ENCODE peak calls at places on chromosome 14, in five cellular contexts. Q, V, U, A and E are unnamed samples. For H3K27me3, the result is how much of the 10 kb centered on the place peaks cover.

GRCh38 chr14:85414142-85414541 is 115.8 kb upstream of the FLRT2 start:
- DNase-seq in V (no peak), Q (no peak), U (no peak), A (no peak), E (no peak)

GRCh38 chr14:63275611-63276010 is 43.1 kb downstream of the GPHB5 start:
- DNase-seq in V (no peak), U (no peak), A (no peak), Q (no peak), E (no peak)

GRCh38 chr14:106872619-106873446 is 1346.5 kb downstream of the TMEM121 start:
- DNase-seq in U (peak), Q (peak), A (peak), V (no peak), E (no peak)

GRCh38 chr14:98234208-98234607 is 1037.8 kb downstream of the BCL11B start:
- DNase-seq in Q (no peak), A (peak), U (no peak), V (peak), E (peak)

GRCh38 chr14:102225386-102225785 is 79.6 kb downstream of the MOK start:
- DNase-seq in A (no peak), V (no peak), Q (no peak), U (no peak), E (no peak)

GRCh38 chr14:59254911-59255545 is 66.6 kb downstream of the DAAM1 start:
- DNase-seq in V (peak), A (no peak), Q (peak), U (no peak), E (no peak)

GRCh38 chr14:93011650-93012317 is 88.8 kb downstream of the CHGA start:
- DNase-seq in V (no peak), U (no peak), Q (no peak), A (no peak), E (no peak)

GRCh38 chr14:39731912-39732311 is 299.7 kb upstream of the FBXO33 start:
- DNase-seq in V (no peak), Q (no peak), U (no peak), A (no peak), E (no peak)

GRCh38 chr14:63203618-63204406 is 431 bp upstream of the RHOJ start:
- DNase-seq in U (peak), Q (peak), V (peak), A (peak), E (peak)

GRCh38 chr14:67335781-67336180 is 23.8 kb downstream of the ATP6V1D start:
- DNase-seq in A (no peak), U (no peak), V (no peak), Q (no peak), E (no peak)

GRCh38 chr14:53696217-53696965 is 260.2 kb downstream of the BMP4 start:
- DNase-seq in Q (no peak), A (peak), U (no peak), V (peak), E (peak)

GRCh38 chr14:52856139-52856538 is 64.7 kb upstream of the GNPNAT1 start:
- DNase-seq in A (no peak), V (peak), Q (no peak), U (no peak), E (no peak)

GRCh38 chr14:24673534-24674203 is 39.7 kb upstream of the GZMB start:
- DNase-seq in V (no peak), A (peak), U (no peak), Q (no peak), E (no peak)

GRCh38 chr14:86237733-86238132 is 707.8 kb downstream of the FLRT2 start:
- DNase-seq in A (no peak), V (no peak), Q (no peak), U (no peak), E (no peak)

GRCh38 chr14:86430807-86431206 is 900.9 kb downstream of the FLRT2 start:
- DNase-seq in U (no peak), A (no peak), V (no peak), Q (no peak), E (peak)

GRCh38 chr14:69105326-69105725 is 47.6 kb downstream of the DCAF5 start:
- DNase-seq in U (no peak), Q (no peak), A (peak), V (peak), E (no peak)

GRCh38 chr14:63453443-63453936 is 89.7 kb downstream of the PPP2R5E start:
- DNase-seq in A (no peak), V (peak), Q (no peak), U (no peak), E (no peak)

GRCh38 chr14:50062438-50063039 is 53.8 kb downstream of the VCPKMT start:
- DNase-seq in A (peak), U (peak), V (peak), Q (no peak), E (no peak)

GRCh38 chr14:97994020-97994531 is 1196.9 kb downstream of the VRK1 start:
- DNase-seq in V (no peak), A (no peak), U (no peak), Q (no peak), E (no peak)

GRCh38 chr14:74548881-74549280 is 55.3 kb downstream of the ISCA2 start:
- DNase-seq in V (no peak), U (peak), Q (peak), A (no peak), E (no peak)

GRCh38 chr14:75559451-75560187 is 18.8 kb upstream of the FLVCR2 start:
- DNase-seq in V (peak), A (peak), U (peak), Q (no peak), E (peak)

GRCh38 chr14:75727124-75727523 is 66.1 kb downstream of the TTLL5 start:
- DNase-seq in U (no peak), V (no peak), Q (no peak), A (no peak), E (no peak)

GRCh38 chr14:70183991-70184390 is 4.8 kb downstream of the SLC8A3 start:
- DNase-seq in U (no peak), Q (no peak), V (no peak), A (no peak), E (no peak)
- H3K27me3 ChIP-seq in U (under half), Q (under half), V (under half), A (under half), E (under half)

DNA sequence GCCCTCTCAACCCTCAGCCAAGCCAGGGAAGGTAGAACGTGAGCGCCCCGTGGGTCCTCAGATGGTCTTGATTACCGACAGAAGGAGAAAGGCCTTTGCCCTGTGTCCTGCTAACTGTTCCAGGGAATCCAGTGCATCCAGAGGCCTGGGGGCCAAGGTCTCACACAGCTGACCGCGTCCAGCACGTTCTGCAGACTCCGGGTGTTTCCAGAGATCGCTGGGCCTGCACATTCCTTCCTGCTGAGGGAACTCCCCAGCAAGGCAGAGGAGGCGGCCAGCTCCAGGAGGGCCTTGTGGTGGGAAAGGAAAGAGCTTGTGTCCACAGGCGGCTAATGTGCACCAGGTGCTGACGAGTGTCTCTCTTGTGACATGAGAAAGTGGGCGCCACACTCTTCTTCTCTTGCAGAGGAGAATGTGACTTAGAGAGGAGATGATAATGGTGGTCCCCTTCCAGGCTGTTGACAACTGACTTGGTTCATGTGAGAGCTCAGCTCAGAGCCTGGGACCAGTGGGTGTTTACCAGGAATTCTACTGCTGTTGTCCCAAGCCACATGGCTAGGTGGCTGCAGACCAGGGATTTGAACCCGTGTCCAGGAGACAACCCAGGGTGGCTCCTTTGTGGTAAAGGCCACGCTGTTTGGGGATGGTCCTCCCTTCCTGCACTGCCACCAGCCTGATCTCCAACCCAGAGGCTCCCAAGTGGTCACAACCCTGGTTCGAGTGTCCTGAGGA is 46.8 kb upstream of the DLK1 start:
- DNase-seq in V (peak), A (no peak), U (no peak), Q (peak), E (peak)
- TF ChIP-seq CTCF in V (peak), A (no peak), U (no peak), Q (no peak), E (no peak)

GRCh38 chr14:99273025-99273723 is 1.2 kb upstream of the BCL11B start:
- DNase-seq in A (peak), V (no peak), Q (no peak), U (peak), E (no peak)

GRCh38 chr14:99271951-99272668 is at the start of gene BCL11B:
- DNase-seq in U (peak), Q (peak), A (peak), V (peak), E (peak)

GRCh38 chr14:99272669-99273024 is 650 bp upstream of the BCL11B start:
- DNase-seq in A (no peak), V (no peak), U (no peak), Q (no peak), E (no peak)

GRCh38 chr14:99270491-99271287 is 1.3 kb downstream of the BCL11B start:
- DNase-seq in U (no peak), A (peak), V (no peak), Q (no peak), E (no peak)

GRCh38 chr14:99271288-99271941 is 582 bp downstream of the BCL11B start:
- DNase-seq in U (no peak), Q (no peak), V (no peak), A (no peak), E (no peak)
- H3K27me3 ChIP-seq in U (under half), Q (half or more), V (under half), A (under half), E (under half)

DNA sequence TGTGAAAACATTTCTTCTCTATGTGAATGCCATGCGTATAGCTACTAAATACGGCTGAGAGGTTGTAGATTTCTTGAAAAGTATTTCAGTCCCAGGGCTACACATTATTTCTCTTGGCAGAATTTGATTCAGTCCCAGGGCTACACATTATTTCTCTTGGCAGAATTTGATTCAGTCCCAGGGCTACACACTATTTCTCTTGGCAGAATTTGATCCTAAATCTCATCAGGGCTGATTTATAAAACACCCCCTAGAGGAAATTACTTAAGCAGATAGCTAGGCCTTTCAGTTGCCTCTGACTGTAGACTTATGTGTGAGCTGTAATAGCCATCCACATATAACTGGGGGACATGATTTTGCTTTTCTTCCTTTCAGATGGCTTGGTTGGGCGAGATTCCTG is 50.4 kb downstream of the AK7 start:
- DNase-seq in U (no peak), Q (no peak), V (peak), A (no peak), E (no peak)
- TF ChIP-seq CTCF in U (no peak), Q (no peak), V (no peak), A (no peak), E (no peak)

GRCh38 chr14:34277191-34277590 is 184.8 kb downstream of the SPTSSA start:
- DNase-seq in U (no peak), V (no peak), Q (no peak), A (no peak), E (no peak)
- H3K27me3 ChIP-seq in U (under half), V (under half), Q (under half), A (under half), E (under half)

GRCh38 chr14:95327558-95328374 is 8.1 kb upstream of the CLMN start:
- DNase-seq in U (no peak), V (no peak), Q (no peak), A (no peak), E (no peak)
- TF ChIP-seq CTCF in U (no peak), V (no peak), Q (no peak), A (no peak), E (no peak)

GRCh38 chr14:100472094-100472455 is 115.1 kb downstream of the BEGAIN start:
- DNase-seq in A (no peak), Q (no peak), V (no peak), U (no peak), E (no peak)
- H3K27me3 ChIP-seq in A (under half), Q (under half), V (under half), U (under half), E (under half)

GRCh38 chr14:90985601-90986242 is 74.7 kb downstream of the RPS6KA5 start:
- DNase-seq in A (no peak), V (no peak), Q (no peak), U (no peak), E (no peak)

GRCh38 chr14:90983560-90983959 is 76.9 kb downstream of the RPS6KA5 start:
- DNase-seq in U (no peak), V (no peak), Q (no peak), A (no peak), E (no peak)

GRCh38 chr14:90987140-90987539 is 73.3 kb downstream of the RPS6KA5 start:
- DNase-seq in U (no peak), V (no peak), Q (no peak), A (peak), E (no peak)

GRCh38 chr14:90981658-90982057 is 78.8 kb downstream of the RPS6KA5 start:
- DNase-seq in V (no peak), U (no peak), Q (no peak), A (no peak), E (no peak)

GRCh38 chr14:90986510-90986909 is 73.9 kb downstream of the RPS6KA5 start:
- DNase-seq in U (no peak), A (peak), Q (no peak), V (no peak), E (no peak)
- TF ChIP-seq CTCF in U (no peak), A (no peak), Q (no peak), V (no peak), E (no peak)

GRCh38 chr14:26866741-26867140 is 268.9 kb upstream of the NOVA1 start:
- DNase-seq in A (no peak), Q (no peak), U (no peak), V (no peak), E (no peak)
- H3K27me3 ChIP-seq in A (under half), Q (under half), U (under half), V (under half), E (under half)

GRCh38 chr14:91573894-91574837 is 64.1 kb upstream of the PPP4R3A start:
- DNase-seq in Q (no peak), A (peak), V (peak), U (peak), E (no peak)

GRCh38 chr14:91573528-91573893 is 63.4 kb upstream of the PPP4R3A start:
- DNase-seq in Q (no peak), A (no peak), U (no peak), V (no peak), E (no peak)

GRCh38 chr14:91570021-91570420 is 59.9 kb upstream of the PPP4R3A start:
- DNase-seq in U (no peak), A (no peak), Q (no peak), V (no peak), E (no peak)

GRCh38 chr14:91569301-91569700 is 59.2 kb upstream of the PPP4R3A start:
- DNase-seq in A (no peak), Q (no peak), U (no peak), V (no peak), E (no peak)

GRCh38 chr14:91568626-91569025 is 58.5 kb upstream of the PPP4R3A start:
- DNase-seq in U (no peak), V (no peak), A (no peak), Q (no peak), E (no peak)
- TF ChIP-seq CTCF in U (no peak), V (no peak), A (no peak), Q (no peak), E (no peak)